ENCODE peak calls at places on chromosomes 1 and 21, in six cellular contexts. Y, M, Q, F, X and V are unnamed samples.

GRCh38 chr1:109265741-109266330 is 16.5 kb downstream of the CELSR2 start:
- DNase-seq in Q (no peak), F (no peak), Y (no peak), X (no peak), M (no peak), V (no peak)

GRCh38 chr1:40849801-40850592 is 12.2 kb downstream of the CITED4 start:
- DNase-seq in X (peak; percentile 78), F (peak; percentile 79), Q (peak; percentile 78), Y (peak; percentile 78), M (peak; percentile 75), V (no peak)

GRCh38 chr1:152497273-152497672 is 13.3 kb upstream of the LCE5A start:
- DNase-seq in X (no peak), Y (no peak), M (no peak), F (no peak), Q (no peak), V (no peak)

GRCh38 chr1:38193040-38193439 is 146.4 kb upstream of the POU3F1 start:
- DNase-seq in F (no peak), Y (no peak), Q (no peak), M (no peak), X (no peak), V (no peak)

GRCh38 chr1:90834354-90835171 is 117.5 kb upstream of the BARHL2 start:
- DNase-seq in Q (no peak), F (no peak), M (no peak), X (no peak), Y (peak; percentile 48), V (no peak)

GRCh38 chr1:225824522-225824921 is 14.6 kb downstream of the EPHX1 start:
- DNase-seq in Q (no peak), Y (peak; percentile 55), X (no peak), F (no peak), M (no peak), V (no peak)

GRCh38 chr1:33183306-33183705 is 1.5 kb upstream of the TRIM62 start:
- DNase-seq in Y (no peak), F (peak; percentile 7), Q (no peak), X (no peak), M (peak; percentile 27), V (no peak)

GRCh38 chr1:203322480-203323179 is 17.3 kb downstream of the BTG2 start:
- DNase-seq in Y (no peak), X (no peak), M (no peak), Q (no peak), F (peak; percentile 93), V (no peak)

GRCh38 chr1:20359451-20360330 is 69.0 kb downstream of the VWA5B1 start:
- DNase-seq in M (no peak), Q (no peak), Y (no peak), X (no peak), F (no peak), V (no peak)

GRCh38 chr1:3012511-3013291 is 8.6 kb upstream of the ACTRT2 start:
- DNase-seq in Q (peak; percentile 79), M (peak; percentile 40), X (peak; percentile 88), Y (peak; percentile 75), F (no peak), V (no peak)

GRCh38 chr21:38924954-38925353 is 119.2 kb downstream of the ETS2 start:
- DNase-seq in M (no peak), Y (no peak), F (no peak), X (no peak), Q (no peak), V (no peak)

GRCh38 chr1:36306210-36306901 is at the start of gene SH3D21:
- DNase-seq in F (no peak), Q (peak; percentile 88), X (peak; percentile 59), M (peak; percentile 61), Y (peak; percentile 87), V (no peak)

GRCh38 chr1:1678581-1679380 is 13.8 kb downstream of the SLC35E2B start:
- DNase-seq in Q (peak; percentile 61), X (peak; percentile 58), F (no peak), Y (no peak), M (no peak), V (no peak)

GRCh38 chr1:180934563-180934962 is 21.9 kb downstream of the KIAA1614 start:
- DNase-seq in F (no peak), Y (no peak), M (no peak), Q (no peak), X (no peak), V (no peak)

GRCh38 chr1:190711069-190711468 is 233.4 kb upstream of the BRINP3 start:
- DNase-seq in M (no peak), Y (no peak), X (no peak), F (no peak), Q (no peak), V (no peak)

GRCh38 chr21:15149825-15150224 is 85.0 kb upstream of the NRIP1 start:
- DNase-seq in Y (no peak), M (no peak), F (no peak), Q (no peak), X (no peak), V (no peak)

GRCh38 chr1:17538428-17539130 is 919 bp upstream of the ARHGEF10L start:
- DNase-seq in X (peak; percentile 84), M (peak; percentile 34), Q (no peak), F (peak; percentile 70), Y (peak; percentile 94), V (no peak)

GRCh38 chr1:211742889-211743529 is 67.6 kb upstream of the NEK2 start:
- DNase-seq in F (no peak), M (no peak), X (no peak), Q (no peak), Y (no peak), V (no peak)

GRCh38 chr1:54375331-54376084 is 30.7 kb downstream of the SSBP3 start:
- DNase-seq in Q (no peak), X (peak; percentile 80), M (no peak), Y (peak; percentile 31), F (no peak), V (no peak)

GRCh38 chr1:10784998-10785854 is 11.2 kb downstream of the CASZ1 start:
- DNase-seq in X (no peak), M (no peak), Y (no peak), Q (no peak), F (no peak), V (no peak)

GRCh38 chr1:154404511-154404931 is 622 bp upstream of the IL6R start:
- DNase-seq in Q (peak; percentile 51), F (no peak), M (no peak), X (no peak), Y (no peak), V (no peak)

GRCh38 chr1:22231995-22232690 is 89.2 kb upstream of the WNT4 start:
- DNase-seq in X (no peak), Q (no peak), M (no peak), Y (no peak), F (no peak), V (no peak)

GRCh38 chr1:99969260-99969728 is 502 bp upstream of the SLC35A3 start:
- DNase-seq in X (no peak), M (no peak), F (no peak), Y (no peak), Q (no peak), V (no peak)

GRCh38 chr1:191206808-191207207 is 729.1 kb upstream of the BRINP3 start:
- DNase-seq in M (no peak), X (no peak), Y (no peak), Q (no peak), F (no peak), V (peak; percentile 16)

GRCh38 chr1:71463144-71463543 is 382.3 kb upstream of the ZRANB2 start:
- DNase-seq in X (no peak), F (no peak), Q (no peak), M (no peak), Y (no peak), V (peak; percentile 20)

DNA sequence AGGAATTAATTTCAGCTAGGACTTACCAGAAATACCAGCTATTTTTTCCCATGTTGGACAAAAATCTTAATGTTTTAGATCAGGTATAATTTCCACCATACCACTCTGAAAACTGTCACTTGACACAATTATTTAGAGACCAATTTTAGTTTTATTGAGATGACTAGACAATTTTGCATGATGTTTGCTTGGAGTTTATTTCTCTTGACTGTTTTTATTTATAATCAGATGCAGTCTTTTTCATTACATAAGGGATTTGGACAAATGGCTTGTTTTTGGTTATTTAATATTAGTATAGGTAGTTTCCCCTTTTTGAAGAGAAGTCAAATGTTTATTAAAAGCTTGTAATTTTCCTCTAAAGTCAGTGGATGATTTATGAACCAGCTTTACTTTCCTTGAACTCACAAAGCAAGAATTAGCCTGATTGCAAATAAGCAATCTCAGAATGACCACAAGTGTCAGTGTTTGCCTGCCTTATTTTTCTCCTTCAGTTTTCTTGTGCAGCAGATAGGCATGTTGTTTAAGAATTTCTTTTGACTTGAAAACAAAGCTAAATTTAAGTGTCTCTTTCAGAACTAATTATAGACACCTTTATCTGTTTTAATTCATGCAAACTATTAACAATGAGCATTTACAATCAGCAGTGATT is 3.8 kb upstream of the B3GALT2 start:
- DNase-seq in M (no peak), Q (no peak), X (no peak), Y (no peak), F (no peak), V (peak; percentile 28)
- TF ChIP-seq CTCF in M (no peak), Q (peak; percentile 42), X (peak; percentile 41), Y (peak; percentile 28), F (no peak), V (peak; percentile 33)

GRCh38 chr1:34794001-34794789 is 1.4 kb downstream of the GJA4 start:
- DNase-seq in Q (no peak), F (no peak), X (no peak), M (peak; percentile 15), Y (no peak), V (no peak)
- H3K4me3 ChIP-seq in Q (peak overlapping the region; percentile 49), F (peak overlapping the region; percentile 45), X (no peak overlapping the region), M (peak overlapping the region; percentile 25), Y (no peak overlapping the region), V (no peak overlapping the region)

DNA sequence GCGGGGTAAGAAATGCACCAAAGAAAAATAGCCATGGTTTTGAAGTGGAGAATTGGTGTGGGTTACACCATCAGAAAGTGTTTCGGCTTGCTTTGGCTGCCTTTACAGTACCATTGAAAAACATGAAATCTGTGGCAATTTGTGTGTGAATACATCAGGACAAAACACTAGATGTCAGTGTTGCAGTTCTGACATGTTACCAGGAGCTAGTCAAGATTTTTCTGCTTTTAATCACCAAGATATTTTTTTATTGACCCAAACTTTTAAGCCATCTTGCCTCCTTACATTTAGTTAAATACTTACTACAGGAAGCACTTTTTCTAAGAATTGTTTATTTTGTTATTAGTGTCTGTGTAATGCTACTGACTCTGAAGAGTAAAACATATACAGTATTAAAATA is 14.3 kb downstream of the RRP15 start:
- DNase-seq in Q (no peak), M (no peak), Y (peak; percentile 51), F (no peak), X (no peak), V (peak; percentile 56)
- TF ChIP-seq CTCF in Q (peak; percentile 35), M (no peak), Y (peak; percentile 59), F (no peak), X (peak; percentile 68), V (peak; percentile 66)

DNA sequence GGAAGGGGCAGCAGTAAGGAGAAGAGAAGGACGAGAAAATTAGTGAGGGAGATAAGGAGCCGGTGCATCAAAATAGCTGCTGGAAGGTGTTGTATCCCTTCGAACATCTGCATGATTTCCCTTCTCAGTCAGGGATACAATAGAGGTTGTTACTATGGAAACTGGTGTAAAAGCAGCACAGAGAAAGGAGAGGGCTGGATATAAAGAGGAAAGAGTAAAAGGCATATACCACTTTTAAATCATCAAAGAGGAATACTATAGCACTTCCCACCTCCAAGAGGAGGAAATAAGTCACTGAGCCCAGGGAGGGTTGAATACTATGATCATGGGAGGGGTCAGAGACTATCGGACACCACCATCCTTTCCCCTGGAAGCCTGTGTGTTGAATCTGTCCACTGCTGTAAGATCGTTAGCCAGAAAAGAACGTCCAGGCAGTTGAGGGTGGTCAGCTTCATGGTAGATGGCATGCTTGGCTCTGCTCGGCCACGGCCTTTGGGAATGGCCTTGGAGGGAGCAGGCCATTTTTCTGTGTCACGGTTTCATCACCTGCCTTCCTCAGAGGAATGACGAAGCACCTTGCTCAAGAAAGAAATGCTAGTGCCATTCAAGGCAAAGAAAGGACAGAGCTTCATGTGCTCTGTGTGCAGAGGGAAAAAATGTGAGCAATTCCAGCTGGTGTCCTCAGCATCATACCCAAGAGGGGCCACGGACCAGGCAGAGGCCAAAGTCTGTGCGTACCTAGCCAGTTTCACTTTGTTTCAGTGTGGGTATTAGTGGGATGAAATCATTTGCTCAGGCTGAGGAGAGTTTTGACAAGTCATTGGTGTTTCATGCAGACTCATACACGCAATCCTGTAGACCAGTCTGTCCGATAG is 64.2 kb downstream of the IRF2BP2 start:
- DNase-seq in X (no peak), M (no peak), Y (peak; percentile 49), F (no peak), Q (no peak), V (no peak)
- H3K4me3 ChIP-seq in X (no peak overlapping the region), M (no peak overlapping the region), Y (no peak overlapping the region), F (no peak overlapping the region), Q (no peak overlapping the region), V (no peak overlapping the region)